ENCODE peak calls at places on chromosomes 16 and 17, in eight cellular contexts. V is AG04449, F is uterus, U is type B pancreatic cell, N is neural crest cell, I is mammary epithelial cell, B is Peyer's patch, O is AG04450. X is an unnamed sample.

GRCh38 chr17:49637050-49637449 is 40.8 kb downstream of the SPOP start:
- DNase-seq in V (no peak), F (no peak), U (no peak), N (no peak), I (no peak), B (no peak), O (no peak), X (no peak)

GRCh38 chr16:3056336-3057180 is 8.9 kb upstream of the IL32 start:
- DNase-seq in V (no peak), F (no peak), U (no peak), N (no peak), I (no peak), B (no peak), O (no peak), X (no peak)

GRCh38 chr17:17032131-17032692 is 10.0 kb upstream of the MPRIP start:
- DNase-seq in V (peak), F (no peak), U (no peak), N (no peak), I (peak), B (no peak), O (no peak), X (no peak)

GRCh38 chr16:56013962-56014552 is 138.9 kb upstream of the CES5A start:
- DNase-seq in V (no peak), F (no peak), U (peak), N (peak), I (peak), B (no peak), O (no peak), X (no peak)

GRCh38 chr16:67445913-67446907 is 15.3 kb downstream of the HSD11B2 start:
- DNase-seq in V (no peak), F (peak), U (no peak), N (no peak), I (no peak), B (peak), O (no peak), X (no peak)

GRCh38 chr17:82310877-82311276 is 6.5 kb downstream of the CD7 start:
- DNase-seq in V (no peak), F (no peak), U (no peak), N (no peak), I (no peak), B (no peak), O (no peak), X (no peak)

GRCh38 chr16:74123826-74124225 is 172.8 kb upstream of the PSMD7 start:
- DNase-seq in V (no peak), F (no peak), U (no peak), N (no peak), I (peak), B (no peak), O (no peak), X (no peak)

GRCh38 chr17:33209671-33210070 is 83.4 kb downstream of the ASIC2 start:
- DNase-seq in V (no peak), F (no peak), U (no peak), N (no peak), I (no peak), B (no peak), O (no peak), X (no peak)

GRCh38 chr16:46607529-46607928 is 13.7 kb downstream of the SHCBP1 start:
- DNase-seq in V (peak), F (no peak), U (no peak), N (no peak), I (peak), B (no peak), O (peak), X (no peak)

GRCh38 chr16:63697736-63698135 is 1424.1 kb downstream of the CDH11 start:
- DNase-seq in V (no peak), F (no peak), U (no peak), N (no peak), I (no peak), B (no peak), O (no peak), X (no peak)

GRCh38 chr17:16352303-16352837 is 899 bp downstream of the CENPV start:
- DNase-seq in V (no peak), F (peak), U (peak), N (peak), I (peak), B (peak), O (no peak), X (no peak)

GRCh38 chr16:64846966-64847365 is 274.9 kb downstream of the CDH11 start:
- DNase-seq in V (no peak), F (no peak), U (no peak), N (no peak), I (no peak), B (no peak), O (no peak), X (no peak)

GRCh38 chr17:38922538-38923291 is 2.7 kb upstream of the LASP1NB start:
- DNase-seq in V (no peak), F (peak), U (no peak), N (no peak), I (peak), B (peak), O (no peak), X (peak)

GRCh38 chr16:79598341-79599181 is 2.0 kb downstream of the MAF start:
- DNase-seq in V (no peak), F (peak), U (peak), N (peak), I (peak), B (peak), O (no peak), X (peak)

GRCh38 chr17:50689251-50689650 is 18.5 kb downstream of the ANKRD40 start:
- DNase-seq in V (no peak), F (no peak), U (no peak), N (peak), I (peak), B (no peak), O (no peak), X (no peak)

GRCh38 chr17:35799942-35800341 is 4.5 kb upstream of the MMP28 start:
- DNase-seq in V (no peak), F (peak), U (no peak), N (no peak), I (peak), B (no peak), O (no peak), X (peak)

GRCh38 chr16:27928542-27928941 is 135.0 kb downstream of the GSG1L start:
- DNase-seq in V (no peak), F (no peak), U (no peak), N (no peak), I (no peak), B (no peak), O (no peak), X (no peak)

GRCh38 chr17:82299452-82299851 is 18.0 kb downstream of the CD7 start:
- DNase-seq in V (no peak), F (no peak), U (no peak), N (no peak), I (no peak), B (no peak), O (no peak), X (no peak)

GRCh38 chr17:64780096-64781012 is 118.2 kb upstream of the SMURF2 start:
- DNase-seq in V (no peak), F (peak), U (no peak), N (no peak), I (peak), B (peak), O (no peak), X (no peak)

GRCh38 chr16:19909750-19910322 is 25.2 kb upstream of the GPRC5B start:
- DNase-seq in V (no peak), F (no peak), U (no peak), N (no peak), I (no peak), B (no peak), O (no peak), X (no peak)

GRCh38 chr17:78110363-78111011 is 18.1 kb downstream of the TMC6 start:
- DNase-seq in V (no peak), F (no peak), U (no peak), N (no peak), I (no peak), B (no peak), O (no peak), X (no peak)

GRCh38 chr17:50203086-50203485 is 1.7 kb upstream of the COL1A1 start:
- DNase-seq in V (no peak), F (peak), U (no peak), N (no peak), I (no peak), B (no peak), O (no peak), X (no peak)

GRCh38 chr16:86513471-86514277 is 3.3 kb downstream of the FOXF1 start:
- DNase-seq in V (no peak), F (no peak), U (no peak), N (no peak), I (no peak), B (no peak), O (no peak), X (no peak)

GRCh38 chr17:71985111-71986039 is 135.4 kb upstream of the SOX9 start:
- DNase-seq in V (no peak), F (no peak), U (no peak), N (no peak), I (peak), B (no peak), O (no peak), X (no peak)

DNA sequence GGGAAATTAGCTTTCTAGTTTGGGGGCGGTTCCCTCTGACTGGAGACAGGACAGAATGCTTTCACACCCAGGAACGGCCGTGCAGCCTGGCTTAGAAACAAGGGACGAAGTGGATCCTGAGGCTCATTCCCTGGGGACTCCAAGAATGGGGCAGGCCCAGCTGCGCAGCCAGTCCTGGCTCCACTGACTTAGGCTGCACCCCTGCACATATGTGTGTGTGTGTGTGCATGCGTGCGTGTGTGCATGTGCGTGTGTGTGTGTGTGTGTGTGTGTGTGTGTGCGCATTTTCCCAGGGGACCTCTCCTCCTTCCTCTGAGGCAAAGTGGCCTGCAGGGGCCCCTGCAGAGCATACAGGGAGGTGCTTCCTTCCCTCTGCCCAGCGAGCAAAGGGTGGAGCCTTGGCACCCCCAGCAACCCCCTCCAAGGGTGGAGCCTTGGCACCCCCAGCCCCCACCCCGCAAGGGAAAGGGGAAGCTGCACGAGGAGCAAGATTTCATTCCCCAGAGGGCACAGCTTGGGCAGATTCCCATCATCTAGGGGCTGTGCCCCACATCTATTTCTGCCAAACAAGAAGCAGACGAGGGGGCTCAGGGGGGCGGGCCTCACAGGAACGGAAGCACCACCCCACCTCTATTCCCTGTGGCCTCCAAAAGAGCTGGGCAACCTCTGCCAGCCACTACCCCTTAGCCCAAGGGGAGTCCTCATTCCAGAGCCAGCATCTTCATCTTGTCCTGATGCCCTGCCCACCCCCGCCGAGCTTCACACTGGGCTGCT is 97.6 kb upstream of the CBX4 start:
- DNase-seq in V (no peak), F (no peak), U (no peak), N (no peak), I (no peak), B (no peak), O (no peak), X (no peak)
- TF ChIP-seq CTCF in V (peak), F (no peak), U (no peak), N (no peak), I (no peak), B (no peak), O (no peak), X (no peak)

GRCh38 chr17:7252176-7253043 is at the start of gene ELP5:
- DNase-seq in V (peak), F (peak), U (peak), N (peak), I (peak), B (peak), O (peak), X (peak)
- TF ChIP-seq CTCF in V (peak), F (peak), U (peak), N (no peak), I (no peak), B (peak), O (no peak), X (no peak)

DNA sequence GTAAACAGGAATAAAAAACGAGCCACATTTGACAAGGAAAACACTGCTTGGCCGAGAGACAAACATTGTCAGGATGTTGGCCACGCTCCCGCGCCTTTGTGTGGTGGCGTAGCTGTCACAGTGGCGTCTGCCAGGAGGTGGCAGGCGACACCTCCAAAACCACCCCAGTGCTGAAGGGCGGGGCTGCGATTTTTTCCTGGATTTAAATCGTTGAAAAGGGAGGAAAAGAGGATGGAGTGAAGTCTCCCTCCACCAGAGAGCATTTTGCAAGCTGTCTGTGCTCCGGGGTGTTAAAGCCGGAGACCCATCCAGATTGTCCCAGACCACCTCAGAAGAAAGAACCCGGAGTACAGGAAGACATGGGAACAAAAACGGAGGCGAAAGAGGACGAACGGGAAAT is 12.7 kb downstream of the MRM3 start:
- DNase-seq in V (no peak), F (peak), U (no peak), N (peak), I (peak), B (peak), O (peak), X (no peak)
- TF ChIP-seq CTCF in V (peak), F (peak), U (peak), N (peak), I (peak), B (peak), O (peak), X (peak)

DNA sequence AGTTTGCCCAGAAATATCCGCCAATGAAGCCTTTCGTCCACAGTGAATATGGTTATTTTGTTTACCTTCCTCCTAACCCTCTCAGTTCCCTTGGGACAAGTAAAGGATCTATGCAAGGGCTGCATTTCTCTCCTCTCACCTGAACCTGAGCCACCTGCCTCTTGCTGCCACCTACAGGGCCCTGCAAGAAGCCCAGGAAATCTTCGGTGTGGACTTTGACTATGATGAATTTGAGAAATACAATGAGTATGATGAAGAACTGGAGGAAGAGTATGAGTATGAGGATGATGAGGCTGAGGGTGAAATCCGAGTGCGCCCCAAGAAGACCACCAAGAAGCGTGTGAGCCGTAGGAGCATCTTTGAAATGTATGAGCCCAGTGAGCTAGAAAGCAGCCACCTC is 14.0 kb downstream of the SUPT6H start:
- DNase-seq in V (no peak), F (no peak), U (no peak), N (no peak), I (peak), B (no peak), O (no peak), X (no peak)
- TF ChIP-seq CTCF in V (no peak), F (no peak), U (no peak), N (no peak), I (peak), B (peak), O (no peak), X (peak)

GRCh38 chr17:42281571-42282096 is 5.4 kb upstream of the STAT5B start:
- DNase-seq in V (no peak), F (no peak), U (peak), N (no peak), I (no peak), B (peak), O (no peak), X (peak)
- TF ChIP-seq CTCF in V (no peak), F (no peak), U (no peak), N (no peak), I (no peak), B (no peak), O (no peak), X (no peak)